ENCODE peak calls at places on chromosomes 7 and 10, in four cellular contexts. G is GM23338, J is ovary, V is right lobe of liver. N is an unnamed sample. For H3K4me1, the result is how much of the 10 kb centered on the place peaks cover.

GRCh38 chr10:59622320-59622901 is 87.2 kb downstream of the SLC16A9 start:
- DNase-seq in J (peak), V (no peak), G (peak), N (peak)

GRCh38 chr7:96297873-96298272 is 24.0 kb downstream of the SLC25A13 start:
- DNase-seq in V (no peak), J (no peak), G (no peak), N (no peak)

GRCh38 chr7:77254429-77254828 is 54.8 kb upstream of the FGL2 start:
- DNase-seq in J (no peak), G (no peak), V (no peak), N (no peak)

GRCh38 chr7:34756025-34756437 is 98.0 kb downstream of the NPSR1 start:
- DNase-seq in J (no peak), V (no peak), G (peak), N (no peak)

GRCh38 chr7:132242192-132242812 is 334.0 kb downstream of the PLXNA4 start:
- DNase-seq in G (no peak), V (no peak), J (no peak), N (no peak)

GRCh38 chr7:50426280-50427045 is 23.7 kb downstream of the FIGNL1 start:
- DNase-seq in J (no peak), V (no peak), G (no peak), N (no peak)

GRCh38 chr7:6228363-6228762 is 44.1 kb downstream of the CYTH3 start:
- DNase-seq in G (peak), J (peak), V (no peak), N (no peak)

GRCh38 chr7:50733552-50733951 is 49.1 kb downstream of the GRB10 start:
- DNase-seq in V (no peak), J (no peak), G (no peak), N (no peak)

GRCh38 chr10:63605568-63605967 is 84.4 kb downstream of the REEP3 start:
- DNase-seq in V (no peak), G (peak), J (no peak), N (no peak)

GRCh38 chr10:3749597-3750351 is 35.2 kb downstream of the KLF6 start:
- DNase-seq in V (no peak), G (no peak), J (peak), N (no peak)

GRCh38 chr7:96331775-96332174 is 9.9 kb upstream of the SLC25A13 start:
- DNase-seq in J (no peak), V (no peak), G (no peak), N (no peak)

GRCh38 chr10:23338155-23338828 is 6.3 kb downstream of the C10orf67 start:
- DNase-seq in V (peak), J (no peak), G (peak), N (no peak)

GRCh38 chr10:3680186-3680585 is 104.8 kb downstream of the KLF6 start:
- DNase-seq in V (no peak), J (no peak), G (no peak), N (no peak)

GRCh38 chr10:132020456-132020855 is 38.7 kb upstream of the BNIP3 start:
- DNase-seq in J (no peak), V (no peak), G (no peak), N (no peak)

GRCh38 chr10:132364594-132364970 is 32.4 kb upstream of the PWWP2B start:
- DNase-seq in V (peak), G (no peak), J (no peak), N (peak)

GRCh38 chr10:20885678-20886077 is 11.4 kb downstream of the NEBL start:
- DNase-seq in G (no peak), V (no peak), J (no peak), N (no peak)

GRCh38 chr10:11655839-11656238 is 44.4 kb upstream of the USP6NL start:
- DNase-seq in V (no peak), G (no peak), J (no peak), N (no peak)

GRCh38 chr7:29194206-29194593 is 375 bp upstream of the CHN2 start:
- DNase-seq in V (no peak), G (peak), J (peak), N (no peak)

GRCh38 chr10:84138478-84139125 is 707 bp upstream of the GHITM start:
- DNase-seq in G (peak), J (peak), V (no peak), N (peak)

GRCh38 chr10:55033061-55033460 is 232.0 kb upstream of the PCDH15 start:
- DNase-seq in V (no peak), G (no peak), J (no peak), N (no peak)

GRCh38 chr10:90589825-90590224 is 268.0 kb downstream of the HTR7 start:
- DNase-seq in V (no peak), G (no peak), J (no peak), N (no peak)

GRCh38 chr10:69124558-69125121 is 662 bp downstream of the VPS26A start:
- DNase-seq in V (peak), J (peak), G (peak), N (peak)

GRCh38 chr10:32000937-32001336 is 55.3 kb downstream of the KIF5B start:
- DNase-seq in J (no peak), G (peak), V (no peak), N (no peak)

GRCh38 chr10:118753331-118753730 is 1.4 kb downstream of the CACUL1 start:
- DNase-seq in J (no peak), V (no peak), G (no peak), N (no peak)

DNA sequence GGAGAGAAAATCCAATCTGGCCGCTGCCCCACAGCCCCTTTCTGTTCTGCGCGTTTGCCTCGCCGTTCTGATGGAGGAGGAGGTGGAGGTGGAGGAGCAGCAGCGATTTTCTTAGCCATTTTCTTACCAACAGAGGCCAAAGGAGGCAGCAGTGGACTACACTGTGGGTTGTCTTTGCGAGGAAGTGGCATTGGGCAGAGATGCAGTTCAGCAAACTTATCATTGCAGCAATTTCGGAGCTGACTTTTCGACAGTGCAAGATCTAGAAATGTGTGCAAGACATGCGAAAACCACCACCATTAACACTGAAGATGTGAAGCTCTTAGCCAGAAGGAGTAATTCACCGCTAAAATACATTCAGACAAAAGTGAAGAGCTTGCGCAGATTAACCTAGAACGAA is 1.9 kb upstream of the ARL4A start:
- DNase-seq in J (peak), G (peak), V (peak), N (no peak)
- H3K4me3 ChIP-seq in J (no peak), G (peak), V (no peak), N (no peak)

DNA sequence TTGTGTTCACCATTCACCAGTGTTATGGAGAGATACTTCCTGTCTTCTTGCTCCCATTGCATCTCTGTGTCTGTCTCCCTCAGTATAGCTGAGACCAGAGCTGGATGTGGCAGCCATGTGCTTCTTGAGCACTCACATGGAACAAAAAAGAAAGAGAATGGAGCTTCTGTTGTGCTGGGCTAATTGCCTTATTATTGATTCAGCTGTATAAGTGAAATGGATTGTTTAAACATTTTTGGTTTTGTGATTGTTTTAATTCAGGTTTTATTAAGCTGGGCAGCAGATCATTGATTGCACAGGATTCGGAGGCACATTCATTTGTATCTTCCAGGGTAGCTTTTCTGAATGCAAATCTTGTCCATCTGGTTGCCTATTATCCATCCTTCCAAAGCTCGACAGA is 119.9 kb downstream of the CCNY start:
- DNase-seq in V (no peak), G (no peak), J (no peak), N (no peak)
- H3K4me1 ChIP-seq in V (under half), G (under half), J (under half), N (under half)

GRCh38 chr10:43401627-43402026 is 7.4 kb downstream of the HNRNPF start:
- DNase-seq in J (no peak), G (peak), V (no peak), N (no peak)
- H3K4me3 ChIP-seq in J (no peak), G (peak), V (no peak), N (no peak)

GRCh38 chr7:127770870-127771269 is 118.9 kb downstream of the SND1 start:
- DNase-seq in G (no peak), J (no peak), V (no peak), N (no peak)

GRCh38 chr7:127769696-127770400 is 117.9 kb downstream of the SND1 start:
- DNase-seq in J (no peak), G (no peak), V (no peak), N (no peak)

GRCh38 chr7:127769137-127769536 is 117.1 kb downstream of the SND1 start:
- DNase-seq in J (no peak), V (no peak), G (no peak), N (no peak)

GRCh38 chr7:127768241-127768640 is 116.2 kb downstream of the SND1 start:
- DNase-seq in G (no peak), J (no peak), V (no peak), N (no peak)

DNA sequence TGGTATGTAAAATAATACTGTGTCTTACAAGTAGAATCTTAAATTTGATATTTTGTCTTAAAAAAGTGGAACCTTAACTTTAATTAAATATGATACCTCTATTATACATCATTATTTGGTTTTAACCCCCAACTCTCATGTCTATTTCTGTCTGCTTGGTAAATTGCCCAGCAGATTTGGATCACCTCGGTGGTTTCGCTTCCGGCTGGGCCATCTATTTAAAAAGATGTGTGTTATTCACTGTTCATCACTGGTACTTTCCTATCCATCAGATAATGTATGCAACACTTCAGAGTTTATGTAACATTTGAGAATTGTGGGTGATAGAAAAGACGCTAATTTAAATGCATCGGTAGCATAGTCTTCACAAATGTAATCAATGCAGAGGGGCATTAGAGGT is 119.7 kb downstream of the SND1 start:
- DNase-seq in J (no peak), G (no peak), V (no peak), N (no peak)
- H3K4me1 ChIP-seq in J (under half), G (under half), V (under half), N (under half)

GRCh38 chr10:101260764-101261341 is 31.6 kb upstream of the LBX1 start:
- DNase-seq in V (no peak), J (no peak), G (peak), N (no peak)

GRCh38 chr10:101261702-101262101 is 32.4 kb upstream of the LBX1 start:
- DNase-seq in J (no peak), V (no peak), G (peak), N (no peak)

GRCh38 chr10:101257121-101257890 is 28.0 kb upstream of the LBX1 start:
- DNase-seq in V (no peak), J (no peak), G (no peak), N (no peak)

GRCh38 chr10:101262147-101262546 is 32.9 kb upstream of the LBX1 start:
- DNase-seq in V (no peak), J (no peak), G (no peak), N (no peak)

GRCh38 chr10:101258179-101258885 is 29.1 kb upstream of the LBX1 start:
- DNase-seq in J (no peak), V (no peak), G (peak), N (no peak)
- H3K4me3 ChIP-seq in J (no peak), V (no peak), G (no peak), N (no peak)

GRCh38 chr10:79436066-79436849 is 9.2 kb downstream of the ZCCHC24 start:
- DNase-seq in G (no peak), J (peak), V (peak), N (no peak)

GRCh38 chr10:79435271-79436065 is 10.0 kb downstream of the ZCCHC24 start:
- DNase-seq in V (no peak), J (peak), G (no peak), N (no peak)

GRCh38 chr10:79438021-79438698 is 7.3 kb downstream of the ZCCHC24 start:
- DNase-seq in J (no peak), G (no peak), V (peak), N (no peak)

GRCh38 chr10:79437111-79437814 is 8.2 kb downstream of the ZCCHC24 start:
- DNase-seq in V (peak), J (no peak), G (no peak), N (no peak)

GRCh38 chr10:79436850-79437103 is 8.6 kb downstream of the ZCCHC24 start:
- DNase-seq in V (peak), G (no peak), J (peak), N (no peak)
- H3K4me1 ChIP-seq in V (under half), G (under half), J (half or more), N (under half)

DNA sequence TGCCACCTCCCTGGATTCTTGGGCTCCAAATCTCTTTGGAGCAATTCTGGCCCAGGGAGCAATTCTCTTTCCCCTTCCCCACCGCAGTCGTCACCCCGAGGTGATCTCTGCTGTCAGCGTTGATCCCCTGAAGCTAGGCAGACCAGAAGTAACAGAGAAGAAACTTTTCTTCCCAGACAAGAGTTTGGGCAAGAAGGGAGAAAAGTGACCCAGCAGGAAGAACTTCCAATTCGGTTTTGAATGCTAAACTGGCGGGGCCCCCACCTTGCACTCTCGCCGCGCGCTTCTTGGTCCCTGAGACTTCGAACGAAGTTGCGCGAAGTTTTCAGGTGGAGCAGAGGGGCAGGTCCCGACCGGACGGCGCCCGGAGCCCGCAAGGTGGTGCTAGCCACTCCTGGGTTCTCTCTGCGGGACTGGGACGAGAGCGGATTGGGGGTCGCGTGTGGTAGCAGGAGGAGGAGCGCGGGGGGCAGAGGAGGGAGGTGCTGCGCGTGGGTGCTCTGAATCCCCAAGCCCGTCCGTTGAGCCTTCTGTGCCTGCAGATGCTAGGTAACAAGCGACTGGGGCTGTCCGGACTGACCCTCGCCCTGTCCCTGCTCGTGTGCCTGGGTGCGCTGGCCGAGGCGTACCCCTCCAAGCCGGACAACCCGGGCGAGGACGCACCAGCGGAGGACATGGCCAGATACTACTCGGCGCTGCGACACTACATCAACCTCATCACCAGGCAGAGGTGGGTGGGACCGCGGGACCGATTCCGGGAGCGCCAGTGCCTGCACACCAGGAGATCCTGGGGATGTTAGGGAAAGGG is 913 bp downstream of the NPY start:
- DNase-seq in J (no peak), G (peak), V (no peak), N (no peak)
- H3K4me3 ChIP-seq in J (no peak), G (peak), V (no peak), N (no peak)

N was measured in mucosa of descending colon.